ENCODE peak calls at places on chromosomes 16 and 17, in eight cellular contexts. I, G, P, K, Q, M, V and X are unnamed samples. For H3K36me3, the result is how much of the 10 kb centered on the place peaks cover.

GRCh38 chr16:88344411-88345030 is 38.2 kb upstream of the ZNF469 start:
- DNase-seq in V (peak), G (no peak), M (no peak), P (no peak), I (no peak), K (no peak), Q (no peak), X (no peak)

GRCh38 chr17:30332057-30332542 is 1.8 kb downstream of the TMIGD1 start:
- DNase-seq in M (peak), I (peak), P (no peak), G (peak), Q (no peak), V (no peak), K (no peak), X (no peak)

GRCh38 chr17:59838196-59838911 is 54.4 kb downstream of the TUBD1 start:
- DNase-seq in Q (no peak), V (no peak), G (no peak), K (no peak), I (no peak), P (no peak), M (peak), X (no peak)

GRCh38 chr17:253091-253846 is 71.8 kb upstream of the DOC2B start:
- DNase-seq in V (no peak), P (no peak), M (no peak), K (no peak), I (no peak), Q (peak), G (no peak), X (no peak)

GRCh38 chr16:52453661-52454060 is 93.3 kb downstream of the TOX3 start:
- DNase-seq in V (no peak), Q (no peak), M (no peak), K (no peak), I (no peak), G (no peak), P (no peak), X (no peak)

GRCh38 chr16:10762336-10762995 is 18.8 kb downstream of the NUBP1 start:
- DNase-seq in V (no peak), G (no peak), M (no peak), I (no peak), P (no peak), K (no peak), Q (no peak), X (peak)

GRCh38 chr16:29007865-29008593 is 23.2 kb downstream of the LAT start:
- DNase-seq in V (no peak), M (peak), P (no peak), Q (no peak), K (no peak), G (peak), I (peak), X (peak)

GRCh38 chr17:12637745-12638651 is 27.7 kb upstream of the MYOCD start:
- DNase-seq in I (no peak), M (no peak), V (no peak), K (no peak), Q (no peak), P (no peak), G (no peak), X (no peak)

GRCh38 chr16:2752850-2753522 is 548 bp downstream of the SRRM2 start:
- DNase-seq in I (peak), P (peak), K (peak), Q (peak), M (peak), V (peak), G (peak), X (peak)

GRCh38 chr17:22490399-22490798 is 798.1 kb downstream of the KCNJ18 start:
- DNase-seq in P (no peak), I (no peak), V (no peak), Q (no peak), G (no peak), M (no peak), K (no peak), X (no peak)

GRCh38 chr17:29195465-29196081 is 15.4 kb upstream of the MYO18A start:
- DNase-seq in Q (no peak), V (no peak), I (no peak), G (peak), M (peak), P (no peak), K (no peak), X (no peak)

GRCh38 chr17:21002309-21003006 is 40.4 kb downstream of the USP22 start:
- DNase-seq in G (no peak), V (no peak), K (no peak), I (no peak), P (no peak), Q (no peak), M (no peak), X (no peak)

DNA sequence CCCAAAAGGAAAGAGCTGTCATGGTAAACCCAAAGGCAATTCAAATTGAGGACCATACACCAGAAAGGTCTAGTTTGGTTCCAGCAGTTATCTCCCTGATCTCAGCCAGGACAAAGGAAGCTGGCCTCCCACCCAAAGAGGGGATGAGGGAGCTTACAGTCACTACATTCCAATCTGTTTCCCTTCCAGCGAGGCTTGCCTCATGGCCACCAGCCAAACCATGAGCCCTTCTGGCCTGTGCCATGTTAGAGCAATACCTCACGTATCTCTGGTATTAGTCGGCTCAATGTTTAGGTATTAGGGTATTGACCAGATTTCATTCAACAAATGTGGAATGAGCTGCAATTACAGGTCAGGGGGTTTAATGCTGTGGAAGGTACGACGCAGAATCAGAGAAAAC is 8.4 kb downstream of the NDUFAB1 start:
- DNase-seq in I (peak), P (no peak), K (no peak), V (peak), M (peak), G (no peak), Q (no peak), X (no peak)
- H3K36me3 ChIP-seq in I (under half), P (half or more), K (under half), V (half or more), M (under half), G (under half), Q (under half), X (under half)

DNA sequence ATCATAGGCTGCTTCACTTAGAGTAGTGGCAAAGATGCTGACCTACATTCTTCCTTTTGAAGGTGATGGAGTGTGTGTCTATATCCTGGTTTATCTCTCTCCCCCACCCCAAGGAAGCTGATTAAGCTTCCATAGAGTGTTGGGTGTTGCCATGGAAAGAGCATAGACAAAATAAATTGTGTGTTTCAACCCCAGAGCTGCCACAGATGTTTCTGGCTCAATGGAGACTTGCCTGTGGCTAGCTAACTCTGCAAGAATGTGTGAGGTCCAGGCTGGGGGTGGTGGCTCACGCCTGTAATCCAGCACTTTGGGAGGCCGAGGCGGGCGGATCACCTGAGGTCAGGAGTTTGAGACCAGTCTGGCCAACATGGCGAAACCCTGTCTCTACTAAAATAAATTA is 4.5 kb upstream of the RARA start:
- DNase-seq in V (no peak), K (no peak), Q (no peak), G (no peak), P (no peak), I (peak), M (no peak), X (no peak)
- TF ChIP-seq CTCF in V (no peak), K (no peak), Q (no peak), G (no peak), P (no peak), I (no peak), M (no peak), X (no peak)

DNA sequence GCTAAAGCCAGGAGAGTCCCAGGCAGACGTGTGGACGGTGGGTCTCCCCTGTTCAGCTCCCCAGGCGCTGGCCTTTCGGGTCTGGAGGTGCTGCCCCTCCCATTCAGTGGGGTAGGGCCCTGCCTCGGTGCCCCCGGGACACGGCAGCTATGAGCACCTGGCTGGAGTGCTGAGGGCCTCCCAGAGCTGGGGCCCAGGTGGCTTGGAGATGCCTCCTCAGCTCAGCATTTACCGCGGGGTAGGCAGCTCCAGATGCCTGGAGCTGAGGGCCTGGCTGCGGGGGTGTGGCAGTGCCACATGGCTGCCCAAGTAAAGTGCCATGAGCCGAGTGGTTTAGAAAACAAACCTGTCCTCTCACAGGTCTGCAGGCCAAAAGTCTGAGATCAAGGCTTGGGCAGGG is 19.5 kb downstream of the SOX8 start:
- DNase-seq in Q (no peak), G (no peak), P (no peak), M (no peak), K (no peak), V (no peak), I (no peak), X (no peak)
- H3K36me3 ChIP-seq in Q (under half), G (under half), P (under half), M (under half), K (under half), V (under half), I (under half), X (under half)

GRCh38 chr16:80527297-80527696 is 13.5 kb upstream of the DYNLRB2 start:
- DNase-seq in G (peak), M (peak), K (peak), P (no peak), Q (no peak), V (no peak), I (peak), X (peak)
- TF ChIP-seq CTCF in G (peak), M (peak), K (peak), P (no peak), Q (no peak), V (no peak), I (peak), X (peak)

GRCh38 chr16:89988951-89989350 is 30.3 kb downstream of the DBNDD1 start:
- DNase-seq in G (no peak), M (no peak), Q (no peak), K (no peak), P (no peak), V (no peak), I (no peak), X (no peak)

GRCh38 chr16:89993971-89994370 is 25.3 kb downstream of the DBNDD1 start:
- DNase-seq in K (no peak), P (no peak), M (no peak), V (no peak), I (no peak), G (no peak), Q (no peak), X (no peak)

GRCh38 chr16:89993377-89993776 is 25.9 kb downstream of the DBNDD1 start:
- DNase-seq in Q (no peak), M (no peak), K (no peak), P (no peak), G (no peak), I (no peak), V (no peak), X (no peak)

GRCh38 chr16:89994389-89994720 is 24.9 kb downstream of the DBNDD1 start:
- DNase-seq in P (no peak), M (no peak), K (no peak), Q (no peak), I (no peak), V (no peak), G (no peak), X (no peak)

GRCh38 chr16:89990799-89991198 is 28.5 kb downstream of the DBNDD1 start:
- DNase-seq in K (no peak), Q (no peak), M (no peak), P (no peak), G (no peak), I (no peak), V (no peak), X (no peak)
- H3K36me3 ChIP-seq in K (under half), Q (under half), M (under half), P (half or more), G (under half), I (half or more), V (half or more), X (under half)

GRCh38 chr17:67800495-67800928 is 24.8 kb upstream of the BPTF start:
- DNase-seq in I (peak), V (peak), K (peak), M (peak), G (peak), P (peak), Q (peak), X (peak)

DNA sequence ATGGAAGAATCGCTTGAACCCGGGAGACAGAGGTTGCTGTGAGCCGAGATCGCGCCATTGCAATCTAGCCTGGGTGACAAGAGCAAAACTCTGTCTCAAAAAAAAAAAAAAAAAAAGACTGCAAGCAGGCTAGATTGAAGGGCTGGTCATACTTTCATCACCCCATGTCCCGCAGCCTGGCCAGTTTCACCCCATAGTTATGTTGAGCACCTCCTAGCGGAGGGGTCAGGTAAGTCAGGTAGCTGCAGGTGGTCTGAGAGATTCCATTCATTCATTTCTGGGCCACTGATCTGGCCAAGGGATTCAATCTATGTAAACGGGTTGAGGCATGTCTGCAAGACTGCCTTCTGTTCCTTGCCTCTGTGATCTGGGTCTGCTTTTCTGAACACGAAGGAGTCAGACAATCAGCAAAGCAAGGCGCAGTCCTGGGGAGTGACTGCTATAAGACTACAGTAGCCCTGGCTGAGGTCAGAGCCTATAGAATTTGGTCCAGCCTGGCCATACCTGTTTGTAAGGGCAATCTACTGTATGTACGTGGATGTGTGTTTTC is 23.6 kb upstream of the BPTF start:
- DNase-seq in Q (no peak), K (peak), P (no peak), M (peak), G (peak), I (no peak), V (no peak), X (no peak)
- TF ChIP-seq CTCF in Q (no peak), K (peak), P (no peak), M (peak), G (no peak), I (no peak), V (no peak), X (no peak)

DNA sequence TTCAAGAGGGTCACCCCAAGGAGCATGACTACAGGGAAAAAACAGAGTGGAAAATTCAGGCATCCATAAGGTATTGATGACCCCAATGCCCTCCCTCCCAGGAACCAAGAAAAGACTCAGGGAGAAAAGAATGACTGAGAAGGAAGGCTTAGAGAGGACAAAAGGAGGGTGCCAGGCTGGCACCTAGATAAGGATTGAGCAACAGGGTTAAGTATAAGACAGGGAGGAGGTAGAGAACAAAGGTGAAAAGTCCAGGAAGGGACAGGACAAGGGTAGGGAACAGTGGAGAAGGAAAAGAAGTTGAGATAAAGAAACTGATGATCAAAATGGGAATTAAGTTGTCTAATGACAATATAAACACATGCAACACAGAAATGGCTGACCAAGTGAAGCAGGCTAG is 2.5 kb downstream of the SLC35B1 start:
- DNase-seq in G (no peak), P (no peak), K (no peak), Q (no peak), V (no peak), M (no peak), I (no peak), X (no peak)
- H3K36me3 ChIP-seq in G (under half), P (half or more), K (under half), Q (under half), V (half or more), M (half or more), I (under half), X (under half)

DNA sequence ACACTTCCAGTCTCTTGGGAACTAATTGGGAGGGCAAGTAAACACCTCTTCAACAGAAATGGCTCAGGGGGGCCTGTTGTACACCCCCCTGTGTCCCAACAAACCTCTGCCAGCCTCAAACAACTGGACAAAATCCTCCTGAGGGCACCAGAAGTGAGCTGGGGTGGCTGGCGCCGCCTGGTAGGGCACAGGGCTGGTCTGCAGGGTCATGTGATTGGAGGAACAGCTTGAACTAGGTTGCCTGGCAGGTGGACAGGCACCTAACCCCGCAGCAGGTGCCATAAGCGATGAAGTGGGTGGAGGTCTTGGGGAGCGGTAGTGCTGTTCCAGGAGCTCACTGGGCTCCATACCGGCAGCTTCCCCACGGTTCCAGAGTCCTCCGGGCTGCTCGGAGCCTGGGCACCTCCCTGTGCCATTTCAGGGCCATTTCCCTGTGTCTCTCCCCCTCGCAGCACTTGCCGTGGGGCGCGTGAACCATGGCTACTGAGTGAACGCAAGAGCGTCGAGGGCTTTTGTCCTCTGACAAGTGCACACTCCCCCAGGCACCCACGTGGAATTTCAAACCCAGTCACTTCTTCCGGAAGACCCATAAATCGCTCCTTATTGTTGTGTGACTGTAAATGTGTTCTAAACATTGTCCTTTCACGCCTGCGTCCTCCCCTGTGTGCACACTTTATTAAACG is 101.5 kb downstream of the SEC14L1 start:
- DNase-seq in Q (no peak), G (no peak), V (no peak), I (no peak), M (no peak), K (no peak), P (no peak), X (no peak)
- TF ChIP-seq CTCF in Q (no peak), G (peak), V (no peak), I (no peak), M (peak), K (no peak), P (no peak), X (no peak)

DNA sequence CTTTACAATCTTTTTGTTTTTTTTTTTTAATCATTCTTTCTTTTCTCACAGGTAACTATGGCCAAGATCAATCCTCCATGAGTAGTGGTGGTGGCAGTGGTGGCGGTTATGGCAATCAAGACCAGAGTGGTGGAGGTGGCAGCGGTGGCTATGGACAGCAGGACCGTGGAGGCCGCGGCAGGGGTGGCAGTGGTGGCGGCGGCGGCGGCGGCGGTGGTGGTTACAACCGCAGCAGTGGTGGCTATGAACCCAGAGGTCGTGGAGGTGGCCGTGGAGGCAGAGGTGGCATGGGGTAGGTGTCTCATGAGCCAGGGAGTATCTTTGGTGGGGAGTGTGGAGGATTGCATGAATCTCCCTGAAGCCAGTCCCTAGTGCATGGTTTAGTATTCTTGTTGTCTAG is 4.9 kb downstream of the FUS start:
- DNase-seq in K (no peak), V (no peak), M (no peak), G (no peak), Q (no peak), I (no peak), P (no peak), X (no peak)
- H3K36me3 ChIP-seq in K (half or more), V (half or more), M (half or more), G (half or more), Q (under half), I (half or more), P (half or more), X (under half)